ENCODE peak calls at places on chromosomes 4 and X, in eight cellular contexts. N, H, A, B, R, C, Q and K are unnamed samples.

GRCh38 chr4:71974681-71975080 is 57.1 kb upstream of the NPFFR2 start:
- DNase-seq in N (no peak), R (peak; percentile 31), H (peak; percentile 8), A (peak; percentile 66), Q (no peak), C (no peak), B (no peak), K (peak; percentile 60)

GRCh38 chr4:145830699-145831098 is 107.9 kb downstream of the ZNF827 start:
- DNase-seq in C (no peak), R (no peak), N (no peak), B (peak; percentile 36), H (no peak), Q (no peak), A (no peak), K (no peak)

GRCh38 chrX:19627533-19627932 is 112.2 kb upstream of the MAP3K15 start:
- DNase-seq in Q (no peak), C (no peak), R (no peak), H (no peak), A (no peak), B (peak; percentile 30), N (no peak), K (no peak)

GRCh38 chr4:5974321-5974720 is 43.9 kb downstream of the C4orf50 start:
- DNase-seq in C (no peak), H (no peak), A (no peak), B (no peak), N (no peak), R (no peak), Q (no peak), K (no peak)

GRCh38 chrX:41085105-41085882 is at the start of gene USP9X:
- DNase-seq in H (peak; percentile 69), N (peak; percentile 96), R (peak; percentile 95), C (peak; percentile 93), A (peak; percentile 31), B (peak; percentile 90), Q (peak; percentile 94), K (peak; percentile 78)

GRCh38 chrX:29090811-29091210 is 503.6 kb downstream of the IL1RAPL1 start:
- DNase-seq in N (no peak), A (no peak), B (peak; percentile 1), C (no peak), R (peak; percentile 44), Q (no peak), H (no peak), K (no peak)

GRCh38 chrX:13257223-13258051 is 62.4 kb downstream of the ATXN3L start:
- DNase-seq in Q (no peak), H (no peak), N (no peak), C (no peak), B (no peak), R (no peak), A (no peak), K (no peak)

GRCh38 chr4:24837296-24837695 is 41.9 kb downstream of the SOD3 start:
- DNase-seq in B (no peak), A (no peak), C (no peak), H (no peak), R (no peak), Q (no peak), N (no peak), K (no peak)

GRCh38 chr4:79982587-79983327 is 90.3 kb downstream of the ANTXR2 start:
- DNase-seq in Q (no peak), B (no peak), H (no peak), N (no peak), C (no peak), R (peak; percentile 48), A (no peak), K (no peak)

GRCh38 chr4:176945314-176945713 is 152.6 kb upstream of the VEGFC start:
- DNase-seq in A (no peak), R (peak; percentile 49), H (no peak), Q (no peak), N (no peak), C (no peak), B (no peak), K (no peak)

GRCh38 chr4:127732623-127733199 is 2.5 kb downstream of the SLC25A31 start:
- DNase-seq in C (no peak), H (peak; percentile 11), A (no peak), N (no peak), Q (no peak), R (peak; percentile 68), B (peak; percentile 46), K (peak; percentile 38)

GRCh38 chr4:184693056-184693455 is 40.8 kb downstream of the CENPU start:
- DNase-seq in H (no peak), B (no peak), A (no peak), Q (no peak), C (no peak), N (no peak), R (peak; percentile 56), K (peak; percentile 15)

GRCh38 chr4:158809611-158810486 is 41.0 kb downstream of the FNIP2 start:
- DNase-seq in R (peak; percentile 84), Q (no peak), A (peak; percentile 99), B (peak; percentile 69), N (no peak), H (peak; percentile 99), C (no peak), K (peak; percentile 91)

GRCh38 chr4:110268352-110268751 is 69.9 kb upstream of the ELOVL6 start:
- DNase-seq in A (no peak), C (no peak), B (no peak), R (no peak), N (no peak), Q (no peak), H (no peak), K (no peak)

GRCh38 chr4:155353923-155354540 is 22.7 kb downstream of the MAP9 start:
- DNase-seq in R (peak; percentile 84), A (no peak), Q (peak; percentile 65), H (peak; percentile 13), C (peak; percentile 60), B (peak; percentile 55), N (peak; percentile 63), K (no peak)

GRCh38 chr4:98508825-98509539 is 149.4 kb downstream of the TSPAN5 start:
- DNase-seq in R (no peak), N (no peak), H (no peak), Q (no peak), A (no peak), B (no peak), C (no peak), K (no peak)

GRCh38 chr4:78645853-78646757 is 94.5 kb downstream of the ANXA3 start:
- DNase-seq in Q (peak; percentile 72), R (peak; percentile 97), B (peak; percentile 23), A (peak; percentile 75), N (no peak), H (peak; percentile 86), C (peak; percentile 73), K (peak; percentile 92)

GRCh38 chrX:27380163-27380845 is 82.8 kb downstream of the PPP4R3C start:
- DNase-seq in B (no peak), R (no peak), A (no peak), C (no peak), N (peak; percentile 76), H (no peak), Q (no peak), K (no peak)

GRCh38 chrX:71917621-71918341 is 7.1 kb downstream of the NHSL2 start:
- DNase-seq in C (no peak), R (peak; percentile 36), N (no peak), H (no peak), Q (no peak), B (no peak), A (peak; percentile 48), K (no peak)

GRCh38 chr4:118738090-118738489 is 52.9 kb downstream of the METTL14 start:
- DNase-seq in B (no peak), C (no peak), N (no peak), Q (peak; percentile 25), A (no peak), R (no peak), H (no peak), K (no peak)

GRCh38 chr4:83109480-83110221 is 4.9 kb downstream of the PLAC8 start:
- DNase-seq in C (peak; percentile 40), B (peak; percentile 87), N (peak; percentile 65), R (peak; percentile 36), A (no peak), H (no peak), Q (peak; percentile 36), K (no peak)

GRCh38 chrX:135463937-135464336 is 42.2 kb downstream of the SMIM10L2A start:
- DNase-seq in N (no peak), C (no peak), H (no peak), A (no peak), R (peak; percentile 25), B (peak; percentile 10), Q (no peak), K (no peak)
- TF ChIP-seq CTCF in N (no peak), C (no peak), H (peak; percentile 44), A (peak; percentile 10), R (peak; percentile 29), B (peak; percentile 52), Q (no peak), K (peak; percentile 24)

GRCh38 chr4:15755781-15756180 is 22.3 kb upstream of the CD38 start:
- DNase-seq in C (no peak), A (no peak), B (peak; percentile 34), Q (no peak), N (no peak), H (no peak), R (no peak), K (no peak)

GRCh38 chr4:15758294-15758693 is 19.8 kb upstream of the CD38 start:
- DNase-seq in B (no peak), C (no peak), N (no peak), R (no peak), A (no peak), H (no peak), Q (no peak), K (no peak)

GRCh38 chr4:15757084-15757483 is 21.0 kb upstream of the CD38 start:
- DNase-seq in A (no peak), Q (no peak), B (peak; percentile 32), N (no peak), R (no peak), C (no peak), H (no peak), K (no peak)

GRCh38 chr4:15755321-15755750 is 22.8 kb upstream of the CD38 start:
- DNase-seq in B (no peak), R (peak; percentile 32), A (no peak), N (no peak), C (no peak), H (no peak), Q (no peak), K (peak; percentile 49)

GRCh38 chr4:15756361-15756861 is 21.7 kb upstream of the CD38 start:
- DNase-seq in B (peak; percentile 99), R (peak; percentile 34), N (no peak), Q (no peak), H (no peak), A (peak; percentile 5), C (no peak), K (no peak)
- H3K4me3 ChIP-seq in B (peak overlapping the region; percentile 35), R (no peak overlapping the region), N (no peak overlapping the region), Q (no peak overlapping the region), H (no peak overlapping the region), A (no peak overlapping the region), C (no peak overlapping the region), K (no peak overlapping the region)

DNA sequence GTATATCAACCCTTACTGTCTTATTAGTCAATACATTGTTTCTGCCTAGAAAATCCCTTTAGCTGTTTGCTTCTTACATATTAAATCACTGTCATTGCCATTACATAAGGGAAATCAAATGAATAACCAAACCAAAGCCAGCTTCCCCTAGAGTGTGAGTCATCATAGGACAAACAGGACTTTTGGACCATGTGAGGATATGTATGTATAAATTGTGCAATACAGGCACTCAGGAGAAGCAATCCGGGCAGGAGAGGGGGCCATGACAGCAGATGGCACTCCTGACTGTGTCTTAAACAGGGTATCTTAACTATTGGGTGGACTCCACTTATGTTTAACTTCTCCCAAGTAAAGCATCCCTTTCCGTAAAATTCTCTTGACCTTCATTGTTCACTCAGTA is 508.4 kb upstream of the ARX start:
- DNase-seq in R (peak; percentile 58), A (no peak), N (no peak), Q (peak; percentile 29), H (no peak), B (peak; percentile 1), C (no peak), K (no peak)
- TF ChIP-seq CTCF in R (no peak), A (no peak), N (no peak), Q (no peak), H (no peak), B (no peak), C (no peak), K (no peak)

GRCh38 chrX:154918060-154918483 is 31.9 kb downstream of the F8A1 start:
- DNase-seq in N (no peak), R (peak; percentile 89), C (peak; percentile 26), H (peak; percentile 65), A (peak; percentile 2), Q (peak; percentile 52), B (peak; percentile 59), K (peak; percentile 70)
- H3K4me3 ChIP-seq in N (peak overlapping the region; percentile 23), R (no peak overlapping the region), C (no peak overlapping the region), H (no peak overlapping the region), A (no peak overlapping the region), Q (no peak overlapping the region), B (no peak overlapping the region), K (no peak overlapping the region)